ENCODE peak calls at places on chromosomes 16 and 17, in seven cellular contexts. Y is transverse colon, Z is neural progenitor cell, L is cardiac muscle cell, T is body of pancreas, G is mucosa of descending colon, I is heart left ventricle. B is an unnamed sample. For H3K9me3, the result is how much of the 10 kb centered on the place peaks cover.

GRCh38 chr17:21199311-21199710 is 14.7 kb downstream of the TMEM11 start:
- DNase-seq in G (no peak), Z (peak), L (no peak), Y (no peak), I (no peak), T (no peak), B (peak)

GRCh38 chr17:82925336-82925735 is 85.5 kb upstream of the ZNF750 start:
- DNase-seq in I (peak), L (no peak), T (no peak), G (peak), Z (no peak), Y (no peak), B (no peak)

GRCh38 chr17:82648761-82649474 is 674 bp upstream of the WDR45B start:
- DNase-seq in L (peak), I (peak), Y (peak), T (peak), G (peak), Z (peak), B (peak)

GRCh38 chr17:68910256-68910705 is 44.9 kb downstream of the ABCA8 start:
- DNase-seq in L (no peak), T (peak), Z (peak), Y (no peak), I (no peak), G (no peak), B (no peak)

GRCh38 chr16:27862953-27863352 is 200.6 kb downstream of the GSG1L start:
- DNase-seq in G (no peak), Y (no peak), L (no peak), Z (no peak), I (no peak), T (no peak), B (no peak)

GRCh38 chr16:85917959-85918358 is 19.0 kb downstream of the IRF8 start:
- DNase-seq in Y (no peak), I (no peak), T (no peak), L (no peak), Z (no peak), G (no peak), B (no peak)

GRCh38 chr16:69131167-69131748 is 1.1 kb downstream of the CHTF8 start:
- DNase-seq in Z (peak), L (peak), Y (no peak), G (no peak), T (no peak), I (no peak), B (peak)

GRCh38 chr16:72664122-72664479 is 383.8 kb downstream of the ZFHX3 start:
- DNase-seq in L (no peak), G (no peak), Z (no peak), T (no peak), Y (no peak), I (no peak), B (no peak)

GRCh38 chr16:25633549-25633948 is 58.2 kb upstream of the HS3ST4 start:
- DNase-seq in Z (no peak), I (no peak), L (no peak), Y (no peak), T (no peak), G (no peak), B (no peak)

GRCh38 chr17:2041561-2042354 is at the start of gene OVCA2:
- DNase-seq in Y (peak), L (peak), I (peak), Z (peak), T (peak), G (peak), B (peak)

GRCh38 chr16:1285669-1286491 is 23.6 kb upstream of the UBE2I start:
- DNase-seq in Z (no peak), G (no peak), I (peak), L (peak), T (no peak), Y (no peak), B (peak)

GRCh38 chr16:6949240-6949639 is 383.4 kb upstream of the RBFOX1 start:
- DNase-seq in G (no peak), Z (no peak), T (no peak), I (no peak), Y (no peak), L (no peak), B (no peak)

GRCh38 chr16:23679274-23679985 is 741 bp downstream of the PLK1 start:
- DNase-seq in T (no peak), G (peak), L (peak), Z (peak), I (no peak), Y (peak), B (peak)

GRCh38 chr16:89922884-89923639 is at the start of gene TUBB3:
- DNase-seq in L (peak), G (peak), I (peak), Y (peak), T (peak), Z (peak), B (peak)

GRCh38 chr17:29663155-29663554 is 40.4 kb upstream of the CORO6 start:
- DNase-seq in Z (peak), Y (no peak), I (no peak), L (peak), G (no peak), T (no peak), B (no peak)

GRCh38 chr17:66177048-66177447 is 14.9 kb downstream of the CEP112 start:
- DNase-seq in Z (no peak), Y (no peak), T (no peak), I (no peak), L (no peak), G (no peak), B (no peak)

GRCh38 chr16:30986129-30986991 is 1.4 kb downstream of the HSD3B7 start:
- DNase-seq in Z (no peak), I (no peak), G (no peak), L (no peak), T (no peak), Y (no peak), B (no peak)

GRCh38 chr16:30983289-30983889 is 1.6 kb upstream of the HSD3B7 start:
- DNase-seq in I (no peak), Y (no peak), T (no peak), G (no peak), Z (no peak), L (no peak), B (no peak)

GRCh38 chr16:30983898-30984610 is 953 bp upstream of the HSD3B7 start:
- DNase-seq in I (no peak), G (no peak), Z (no peak), T (no peak), Y (no peak), L (no peak), B (no peak)

GRCh38 chr16:30985401-30986128 is 558 bp downstream of the HSD3B7 start:
- DNase-seq in G (peak), I (no peak), T (peak), Z (peak), L (peak), Y (peak), B (peak)

GRCh38 chr16:30984669-30985400 is at the start of gene HSD3B7:
- DNase-seq in I (peak), Z (peak), T (peak), L (peak), G (peak), Y (peak), B (peak)
- TF ChIP-seq CTCF in I (peak), Z (peak), T (peak), L (peak), G (peak), Y (peak), B (peak)

GRCh38 chr16:35152067-35152627 is 1692.7 kb downstream of the TP53TG3F start:
- DNase-seq in Z (no peak), I (no peak), T (no peak), Y (no peak), L (no peak), G (no peak), B (no peak)
- H3K9me3 ChIP-seq in Z (under half), I (under half), T (under half), Y (under half), L (under half), G (half or more), B (under half)

DNA sequence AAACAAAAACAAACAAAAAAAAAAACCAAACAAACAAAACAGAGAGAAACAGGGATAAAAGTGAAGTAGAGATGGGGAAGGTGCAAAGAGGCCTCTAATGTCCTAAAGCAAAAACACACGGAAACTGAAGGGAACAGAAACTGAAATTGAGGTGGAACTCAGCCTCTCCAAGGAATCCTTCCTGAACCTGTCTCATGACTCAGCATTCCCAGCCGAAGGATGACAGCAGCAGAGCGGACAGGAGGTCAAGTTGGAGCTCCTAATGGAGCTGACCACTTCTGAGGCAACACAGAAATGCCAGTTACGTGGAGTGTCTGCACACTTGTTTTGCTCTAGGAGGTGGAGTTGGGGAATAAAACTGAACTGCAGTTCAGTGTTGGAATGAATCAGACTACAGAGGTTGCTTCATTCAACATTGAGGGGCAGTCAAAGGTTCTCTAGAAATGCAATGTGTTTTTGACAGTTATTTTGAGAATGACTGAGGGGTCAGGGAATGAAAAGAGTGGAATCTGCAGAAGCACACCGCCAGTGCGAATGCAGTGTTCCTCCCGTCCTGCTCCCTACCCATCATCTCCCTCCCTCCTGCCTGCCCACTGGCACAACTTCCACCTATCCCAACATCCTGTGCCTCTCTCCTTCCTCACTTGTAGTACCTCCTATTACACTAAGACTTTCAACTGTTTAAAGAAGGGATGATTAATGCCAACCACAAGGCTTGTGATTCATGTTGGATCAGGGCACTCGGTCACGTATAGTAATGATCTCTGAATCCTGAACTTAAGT is 6.3 kb downstream of the UBE2O start:
- DNase-seq in I (no peak), Y (no peak), T (peak), G (no peak), Z (no peak), L (peak), B (no peak)
- H3K4me3 ChIP-seq in I (no peak), Y (no peak), T (no peak), G (no peak), Z (no peak), L (no peak), B (no peak)

GRCh38 chr16:88645941-88646340 is 4.9 kb downstream of the CYBA start:
- DNase-seq in T (no peak), G (peak), Z (no peak), I (no peak), L (no peak), Y (no peak), B (no peak)

GRCh38 chr16:88643546-88643932 is 5.2 kb downstream of the IL17C start:
- DNase-seq in Y (no peak), L (no peak), G (no peak), T (no peak), Z (no peak), I (no peak), B (no peak)

GRCh38 chr16:88645455-88645854 is 5.4 kb downstream of the CYBA start:
- DNase-seq in T (no peak), Z (no peak), G (no peak), Y (no peak), I (no peak), L (no peak), B (no peak)

GRCh38 chr16:88640520-88641247 is 2.3 kb downstream of the IL17C start:
- DNase-seq in Z (no peak), T (no peak), G (no peak), L (no peak), I (no peak), Y (no peak), B (no peak)

DNA sequence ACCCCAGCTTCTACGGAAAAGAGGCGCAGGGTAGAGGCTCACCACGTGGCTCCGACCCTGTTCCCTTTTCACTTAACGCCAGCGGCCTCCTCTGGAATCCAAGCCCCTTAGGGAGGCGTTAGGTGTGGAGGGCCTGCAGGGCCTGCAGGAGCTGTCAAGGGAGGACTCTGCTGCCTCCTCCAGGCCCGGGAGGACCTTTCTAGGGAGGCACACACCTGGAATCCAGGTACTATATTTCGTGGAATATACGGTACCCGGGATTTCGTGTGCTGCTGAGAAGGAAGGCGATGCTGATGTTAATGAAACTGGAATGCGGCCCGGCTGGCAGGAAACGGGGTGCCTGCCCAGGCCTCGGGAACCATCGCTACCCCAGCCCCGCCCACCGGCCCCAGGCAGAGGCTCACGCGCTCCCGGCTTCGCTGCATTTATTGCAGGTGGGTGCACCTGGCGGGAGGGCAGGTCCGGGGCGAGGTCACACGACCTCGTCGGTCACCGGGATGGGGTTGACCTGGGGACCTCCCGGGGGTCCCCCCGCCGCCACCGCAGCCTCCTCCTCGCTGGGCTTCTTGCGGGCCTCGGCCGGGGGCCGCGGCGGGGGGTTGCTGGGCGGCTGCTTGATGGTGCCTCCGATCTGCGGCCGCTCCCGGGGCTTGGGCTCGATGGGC is 4.6 kb downstream of the IL17C start:
- DNase-seq in T (no peak), L (no peak), Z (no peak), G (peak), I (no peak), Y (no peak), B (no peak)
- TF ChIP-seq CTCF in T (no peak), L (no peak), Z (no peak), G (no peak), I (no peak), Y (no peak), B (no peak)

GRCh38 chr17:16623282-16623681 is 30.4 kb downstream of the ZNF624 start:
- DNase-seq in Y (no peak), I (no peak), T (no peak), G (no peak), Z (no peak), L (no peak), B (no peak)
- H3K9me3 ChIP-seq in Y (half or more), I (half or more), T (under half), G (half or more), Z (under half), L (under half), B (under half)

GRCh38 chr17:63477471-63478440 is 895 bp downstream of the ACE start:
- DNase-seq in T (peak), I (no peak), L (peak), G (peak), Z (no peak), Y (peak), B (peak)

GRCh38 chr17:63475491-63476412 is 1.1 kb upstream of the ACE start:
- DNase-seq in L (no peak), T (no peak), I (no peak), Y (no peak), Z (no peak), G (no peak), B (peak)

GRCh38 chr17:63474914-63475460 is 1.9 kb upstream of the ACE start:
- DNase-seq in I (no peak), Z (no peak), G (no peak), L (no peak), Y (no peak), T (no peak), B (no peak)

GRCh38 chr17:63476494-63476856 is 386 bp upstream of the ACE start:
- DNase-seq in Y (no peak), L (peak), Z (peak), T (peak), I (no peak), G (peak), B (peak)

DNA sequence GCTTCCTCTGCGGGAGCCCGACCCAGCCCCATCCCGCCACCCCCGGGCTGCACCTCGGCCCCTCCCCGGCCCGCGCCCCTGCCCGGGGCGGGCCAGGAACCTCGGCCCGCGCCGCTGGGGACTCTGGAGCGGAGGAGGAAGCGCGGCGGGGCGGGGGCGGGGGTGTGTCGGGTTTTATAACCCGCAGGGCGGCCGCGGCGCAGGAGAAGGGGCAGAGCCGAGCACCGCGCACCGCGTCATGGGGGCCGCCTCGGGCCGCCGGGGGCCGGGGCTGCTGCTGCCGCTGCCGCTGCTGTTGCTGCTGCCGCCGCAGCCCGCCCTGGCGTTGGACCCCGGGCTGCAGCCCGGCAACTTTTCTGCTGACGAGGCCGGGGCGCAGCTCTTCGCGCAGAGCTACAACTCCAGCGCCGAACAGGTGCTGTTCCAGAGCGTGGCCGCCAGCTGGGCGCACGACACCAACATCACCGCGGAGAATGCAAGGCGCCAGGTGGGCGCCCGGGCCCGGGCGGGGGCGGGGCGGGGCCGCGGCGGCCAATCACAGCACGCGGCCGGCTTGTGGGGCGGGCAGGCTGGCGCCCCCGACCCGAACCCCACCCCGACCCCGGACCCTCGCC is at the start of gene ACE:
- DNase-seq in Y (peak), Z (peak), L (peak), G (peak), I (no peak), T (peak), B (peak)
- H3K4me3 ChIP-seq in Y (peak), Z (peak), L (peak), G (peak), I (peak), T (no peak), B (peak)

GRCh38 chr17:40417258-40417608 is 463 bp downstream of the TOP2A start:
- DNase-seq in G (no peak), T (no peak), I (no peak), Y (no peak), Z (peak), L (peak), B (peak)
- TF ChIP-seq CTCF in G (no peak), T (no peak), I (no peak), Y (no peak), Z (peak), L (peak), B (peak)

DNA sequence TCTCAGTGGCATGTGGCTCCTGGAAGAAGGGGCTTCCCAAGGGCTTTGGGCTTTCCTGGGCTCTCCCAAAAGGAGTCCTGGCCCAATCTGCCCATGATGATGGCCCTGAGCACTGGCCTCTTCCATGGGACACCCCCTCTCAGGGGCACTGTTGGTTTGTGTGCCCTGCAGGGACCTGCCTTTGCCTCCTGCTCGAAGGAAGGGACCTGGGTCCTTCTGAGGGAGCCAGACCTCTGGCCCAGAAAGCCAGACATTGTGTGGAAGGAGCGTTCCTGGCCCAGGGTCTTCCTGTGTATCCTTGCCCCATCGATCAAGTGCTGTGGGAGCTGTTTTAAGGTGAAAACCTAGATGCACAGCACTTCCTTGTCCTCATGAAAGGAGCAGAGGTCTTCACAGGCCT is 1689.3 kb downstream of the TP53TG3F start:
- DNase-seq in L (no peak), I (no peak), T (no peak), G (peak), Z (no peak), Y (no peak), B (no peak)
- H3K9me3 ChIP-seq in L (under half), I (under half), T (under half), G (half or more), Z (under half), Y (under half), B (under half)

DNA sequence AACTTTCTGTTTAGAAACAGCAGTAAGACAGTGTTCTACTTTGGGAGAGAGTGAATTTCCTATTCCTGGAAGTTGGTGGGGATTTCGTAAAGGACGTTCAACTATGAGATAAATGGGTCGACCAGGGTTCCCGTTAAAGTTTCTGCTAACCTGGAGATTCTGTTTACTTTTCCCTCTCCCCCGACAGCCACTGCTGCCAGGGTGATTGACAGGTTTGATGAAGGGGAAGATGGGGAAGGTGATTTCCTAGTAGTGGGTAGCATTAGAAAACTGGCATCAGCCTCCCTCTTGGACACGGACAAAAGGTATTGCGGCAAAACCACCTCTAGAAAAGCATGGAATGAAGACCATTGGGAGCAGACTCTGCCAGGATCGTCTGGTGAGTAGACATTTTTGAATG is 1.3 kb downstream of the AATF start:
- DNase-seq in Z (no peak), Y (no peak), G (no peak), L (no peak), T (no peak), I (no peak), B (no peak)
- H3K4me3 ChIP-seq in Z (peak), Y (peak), G (no peak), L (peak), T (no peak), I (peak), B (peak)